ENCODE peak calls at places on chromosomes 13 and 19, in nine cellular contexts. E is cortex of kidney; S is Caco-2; G is CD4-positive, CD25-positive, alpha-beta regulatory T cell; V is left lung; F is HepG2; O is WERI-Rb-1; Q is activated T-cell treated with anti-CD3 and anti-CD28 coated beads for 4 hours; P is GM03348. T is an unnamed sample.

GRCh38 chr13:85068231-85068630 is 731.0 kb downstream of the SLITRK6 start:
- DNase-seq in E (no peak), S (no peak), G (no peak), V (no peak), F (no peak), O (no peak), Q (no peak), P (no peak), T (no peak)

GRCh38 chr19:41702208-41702651 is 6.2 kb upstream of the CEACAM5 start:
- DNase-seq in E (no peak), S (no peak), G (no peak), V (no peak), F (no peak), O (no peak), Q (no peak), P (no peak), T (no peak)

GRCh38 chr19:48578891-48579290 is 26.9 kb downstream of the SULT2B1 start:
- DNase-seq in E (no peak), S (no peak), G (no peak), V (no peak), F (no peak), O (no peak), Q (no peak), P (no peak), T (no peak)

GRCh38 chr19:4759388-4760284 is 31.9 kb upstream of the FEM1A start:
- DNase-seq in E (no peak), S (peak), G (peak), V (peak), F (peak), O (peak), Q (peak), P (peak), T (peak)

GRCh38 chr13:112899618-112900600 is 69.1 kb upstream of the MCF2L start:
- DNase-seq in E (no peak), S (peak), G (no peak), V (no peak), F (no peak), O (peak), Q (no peak), P (no peak), T (peak)

GRCh38 chr19:4414800-4415251 is 12.4 kb downstream of the CHAF1A start:
- DNase-seq in E (no peak), S (no peak), G (no peak), V (no peak), F (no peak), O (peak), Q (no peak), P (peak), T (no peak)

GRCh38 chr13:49400755-49401659 is 42.9 kb downstream of the CAB39L start:
- DNase-seq in E (no peak), S (peak), G (no peak), V (no peak), F (no peak), O (no peak), Q (no peak), P (peak), T (no peak)

GRCh38 chr13:46172531-46172991 is 9.4 kb downstream of the LCP1 start:
- DNase-seq in E (no peak), S (no peak), G (peak), V (no peak), F (no peak), O (no peak), Q (no peak), P (no peak), T (no peak)

GRCh38 chr19:11165486-11166030 is 10.0 kb upstream of the SPC24 start:
- DNase-seq in E (no peak), S (no peak), G (no peak), V (no peak), F (no peak), O (no peak), Q (no peak), P (no peak), T (no peak)

GRCh38 chr13:50366488-50367174 is 351.4 kb downstream of the KCNRG start:
- DNase-seq in E (no peak), S (no peak), G (no peak), V (no peak), F (no peak), O (no peak), Q (no peak), P (no peak), T (no peak)

GRCh38 chr13:45370922-45371406 is 30.0 kb upstream of the TPT1 start:
- DNase-seq in E (no peak), S (no peak), G (peak), V (peak), F (no peak), O (peak), Q (peak), P (peak), T (no peak)

T was measured in RWPE2.